ENCODE peak calls at places on chromosomes 4 and X, in five cellular contexts. One of them, this sample, is unnamed.

GRCh38 chr4:8163436-8164193 is 5.0 kb upstream of the ABLIM2 start:
- DNase-seq in NT2/D1: no peak
- DNase-seq in GM12878: no peak
- DNase-seq in HepG2: no peak
- DNase-seq in H1: no peak
- DNase-seq in this sample: no peak

GRCh38 chrX:150704030-150704613 is 10.9 kb downstream of the MTMR1 start:
- DNase-seq in NT2/D1: no peak
- DNase-seq in GM12878: no peak
- DNase-seq in HepG2: no peak
- DNase-seq in H1: no peak
- DNase-seq in this sample: no peak

GRCh38 chrX:66150188-66150587 is 13.9 kb upstream of the HEPH start:
- DNase-seq in NT2/D1: no peak
- DNase-seq in GM12878: no peak
- DNase-seq in HepG2: no peak
- DNase-seq in H1: no peak
- DNase-seq in this sample: no peak

GRCh38 chr4:9762823-9763475 is 18.5 kb upstream of the DRD5 start:
- DNase-seq in NT2/D1: peak
- DNase-seq in GM12878: peak
- DNase-seq in HepG2: peak
- DNase-seq in H1: peak
- DNase-seq in this sample: peak

GRCh38 chrX:30822068-30822671 is 66.9 kb downstream of the TAB3 start:
- DNase-seq in NT2/D1: no peak
- DNase-seq in GM12878: peak
- DNase-seq in HepG2: peak
- DNase-seq in H1: no peak
- DNase-seq in this sample: no peak

GRCh38 chr4:185782523-185782922 is 29.5 kb downstream of the SORBS2 start:
- DNase-seq in NT2/D1: no peak
- DNase-seq in GM12878: no peak
- DNase-seq in HepG2: peak
- DNase-seq in H1: no peak
- DNase-seq in this sample: no peak

GRCh38 chrX:133307637-133308485 is 89.7 kb upstream of the TFDP3 start:
- DNase-seq in NT2/D1: peak
- DNase-seq in GM12878: no peak
- DNase-seq in HepG2: no peak
- DNase-seq in H1: peak
- DNase-seq in this sample: no peak

GRCh38 chr4:168634276-168634802 is 137.5 kb downstream of the PALLD start:
- DNase-seq in NT2/D1: no peak
- DNase-seq in GM12878: no peak
- DNase-seq in HepG2: no peak
- DNase-seq in H1: no peak
- DNase-seq in this sample: peak

GRCh38 chr4:119103263-119103662 is 32.4 kb upstream of the MYOZ2 start:
- DNase-seq in NT2/D1: no peak
- DNase-seq in GM12878: no peak
- DNase-seq in HepG2: peak
- DNase-seq in H1: no peak
- DNase-seq in this sample: no peak

GRCh38 chr4:2009651-2010233 is 968 bp upstream of the NELFA start:
- DNase-seq in NT2/D1: peak
- DNase-seq in GM12878: no peak
- DNase-seq in HepG2: peak
- DNase-seq in H1: no peak
- DNase-seq in this sample: peak

GRCh38 chr4:138911903-138912713 is 103.5 kb upstream of the NOCT start:
- DNase-seq in NT2/D1: no peak
- DNase-seq in GM12878: no peak
- DNase-seq in HepG2: no peak
- DNase-seq in H1: no peak
- DNase-seq in this sample: no peak

GRCh38 chr4:52234539-52235174 is 183.6 kb downstream of the SPATA18 start:
- DNase-seq in NT2/D1: peak
- DNase-seq in GM12878: no peak
- DNase-seq in HepG2: peak
- DNase-seq in H1: no peak
- DNase-seq in this sample: peak

GRCh38 chrX:68534696-68535095 is 35.8 kb downstream of the YIPF6 start:
- DNase-seq in NT2/D1: no peak
- DNase-seq in GM12878: no peak
- DNase-seq in HepG2: no peak
- DNase-seq in H1: no peak
- DNase-seq in this sample: no peak

GRCh38 chr4:16524911-16525574 is 298.8 kb upstream of the TAPT1 start:
- DNase-seq in NT2/D1: no peak
- DNase-seq in GM12878: no peak
- DNase-seq in HepG2: no peak
- DNase-seq in H1: no peak
- DNase-seq in this sample: no peak

GRCh38 chr4:37948542-37948941 is 11.7 kb upstream of the PTTG2 start:
- DNase-seq in NT2/D1: no peak
- DNase-seq in GM12878: peak
- DNase-seq in HepG2: no peak
- DNase-seq in H1: no peak
- DNase-seq in this sample: no peak

GRCh38 chr4:121564840-121565375 is 131.9 kb downstream of the ANXA5 start:
- DNase-seq in NT2/D1: no peak
- DNase-seq in GM12878: no peak
- DNase-seq in HepG2: no peak
- DNase-seq in H1: no peak
- DNase-seq in this sample: no peak

GRCh38 chrX:136196691-136197155 is 49.4 kb downstream of the FHL1 start:
- DNase-seq in NT2/D1: no peak
- DNase-seq in GM12878: no peak
- DNase-seq in HepG2: no peak
- DNase-seq in H1: no peak
- DNase-seq in this sample: no peak

GRCh38 chr4:100016191-100016590 is 66.1 kb upstream of the H2AZ1 start:
- DNase-seq in NT2/D1: no peak
- DNase-seq in GM12878: no peak
- DNase-seq in HepG2: no peak
- DNase-seq in H1: no peak
- DNase-seq in this sample: no peak

GRCh38 chr4:8688041-8688907 is 95.7 kb downstream of the CPZ start:
- DNase-seq in NT2/D1: peak
- DNase-seq in GM12878: no peak
- DNase-seq in HepG2: no peak
- DNase-seq in H1: peak
- DNase-seq in this sample: peak

GRCh38 chr4:17662694-17663093 is 48.3 kb downstream of the MED28 start:
- DNase-seq in NT2/D1: no peak
- DNase-seq in GM12878: no peak
- DNase-seq in HepG2: no peak
- DNase-seq in H1: no peak
- DNase-seq in this sample: no peak

GRCh38 chrX:137031517-137032377 is 2.0 kb downstream of the GPR101 start:
- DNase-seq in NT2/D1: no peak
- DNase-seq in GM12878: peak
- DNase-seq in HepG2: no peak
- DNase-seq in H1: no peak
- DNase-seq in this sample: peak

GRCh38 chrX:4944767-4945166 is 1231.3 kb upstream of the PRKX start:
- DNase-seq in NT2/D1: no peak
- DNase-seq in GM12878: no peak
- DNase-seq in HepG2: no peak
- DNase-seq in H1: no peak
- DNase-seq in this sample: no peak
- TF ChIP-seq SUZ12 in NT2/D1: no peak
- TF ChIP-seq SUZ12 in GM12878: no peak
- TF ChIP-seq SUZ12 in HepG2: no peak
- TF ChIP-seq SUZ12 in H1: no peak
- TF ChIP-seq SUZ12 in this sample: no peak

DNA sequence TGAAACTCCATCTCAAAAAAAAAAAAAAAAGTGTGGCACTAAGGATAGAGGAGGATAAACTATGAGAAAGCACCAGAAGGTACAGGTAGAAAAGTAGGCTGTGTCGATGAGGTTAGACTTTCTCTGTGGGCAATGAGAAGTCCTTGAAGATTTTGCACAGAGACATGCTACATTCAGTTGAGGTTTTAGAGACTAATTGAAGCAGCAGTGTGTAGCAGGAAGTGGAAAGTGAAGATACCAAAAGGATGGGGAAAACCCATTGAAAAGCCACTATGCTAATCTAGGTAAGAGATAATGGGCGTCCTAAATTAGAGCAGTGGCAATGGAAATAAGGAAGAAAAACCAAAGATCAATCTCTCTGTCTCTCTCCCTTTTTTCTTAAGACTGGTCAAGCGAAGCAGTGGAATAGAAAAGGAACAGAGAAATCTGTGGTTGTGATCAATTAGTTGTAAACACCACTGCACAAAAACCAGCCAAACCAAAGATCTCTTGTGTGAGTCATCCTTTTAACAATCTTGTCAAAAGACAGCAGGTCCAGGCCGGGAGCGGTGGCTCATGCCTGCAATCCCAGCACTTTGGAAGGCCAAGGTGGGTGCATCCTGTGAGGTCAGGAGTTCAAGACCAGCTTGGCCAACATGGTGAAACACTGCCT is 3.5 kb downstream of the SPINK2 start:
- DNase-seq in NT2/D1: no peak
- DNase-seq in GM12878: peak
- DNase-seq in HepG2: no peak
- DNase-seq in H1: no peak
- DNase-seq in this sample: no peak
- TF ChIP-seq SUZ12 in NT2/D1: no peak
- TF ChIP-seq SUZ12 in GM12878: no peak
- TF ChIP-seq SUZ12 in HepG2: no peak
- TF ChIP-seq SUZ12 in H1: no peak
- TF ChIP-seq SUZ12 in this sample: no peak

DNA sequence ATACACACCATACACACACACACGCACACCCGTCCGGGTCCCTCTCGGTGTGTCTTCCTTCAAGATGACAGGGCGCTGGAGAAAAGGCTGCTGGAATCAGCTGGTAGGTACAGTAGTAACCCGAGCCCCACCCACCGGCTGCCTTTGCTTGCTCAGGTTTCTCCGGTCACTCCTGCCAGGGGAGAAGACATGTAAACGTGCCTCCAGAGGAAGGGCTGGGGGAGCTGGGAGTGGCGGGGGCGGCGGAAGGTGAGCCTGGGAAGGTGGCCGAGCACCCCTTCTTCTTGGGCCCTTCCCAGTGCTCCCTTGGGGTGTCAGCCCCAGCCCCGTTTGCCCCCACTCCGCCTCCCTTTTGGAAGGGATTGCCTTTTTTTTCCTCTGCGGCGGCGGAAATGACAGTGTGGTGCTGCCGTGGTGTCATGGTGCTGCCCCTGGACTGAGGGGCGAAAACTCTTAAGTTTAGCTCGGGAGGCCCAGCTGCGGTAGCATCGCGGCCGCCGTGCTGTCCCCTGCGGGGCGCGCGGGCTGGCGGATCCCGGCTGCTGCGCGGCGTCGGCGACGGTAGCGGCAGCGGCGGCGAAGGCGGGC is at the start of gene MID2:
- DNase-seq in NT2/D1: no peak
- DNase-seq in GM12878: no peak
- DNase-seq in HepG2: no peak
- DNase-seq in H1: no peak
- DNase-seq in this sample: peak
- TF ChIP-seq SUZ12 in NT2/D1: no peak
- TF ChIP-seq SUZ12 in GM12878: no peak
- TF ChIP-seq SUZ12 in HepG2: no peak
- TF ChIP-seq SUZ12 in H1: no peak
- TF ChIP-seq SUZ12 in this sample: no peak

DNA sequence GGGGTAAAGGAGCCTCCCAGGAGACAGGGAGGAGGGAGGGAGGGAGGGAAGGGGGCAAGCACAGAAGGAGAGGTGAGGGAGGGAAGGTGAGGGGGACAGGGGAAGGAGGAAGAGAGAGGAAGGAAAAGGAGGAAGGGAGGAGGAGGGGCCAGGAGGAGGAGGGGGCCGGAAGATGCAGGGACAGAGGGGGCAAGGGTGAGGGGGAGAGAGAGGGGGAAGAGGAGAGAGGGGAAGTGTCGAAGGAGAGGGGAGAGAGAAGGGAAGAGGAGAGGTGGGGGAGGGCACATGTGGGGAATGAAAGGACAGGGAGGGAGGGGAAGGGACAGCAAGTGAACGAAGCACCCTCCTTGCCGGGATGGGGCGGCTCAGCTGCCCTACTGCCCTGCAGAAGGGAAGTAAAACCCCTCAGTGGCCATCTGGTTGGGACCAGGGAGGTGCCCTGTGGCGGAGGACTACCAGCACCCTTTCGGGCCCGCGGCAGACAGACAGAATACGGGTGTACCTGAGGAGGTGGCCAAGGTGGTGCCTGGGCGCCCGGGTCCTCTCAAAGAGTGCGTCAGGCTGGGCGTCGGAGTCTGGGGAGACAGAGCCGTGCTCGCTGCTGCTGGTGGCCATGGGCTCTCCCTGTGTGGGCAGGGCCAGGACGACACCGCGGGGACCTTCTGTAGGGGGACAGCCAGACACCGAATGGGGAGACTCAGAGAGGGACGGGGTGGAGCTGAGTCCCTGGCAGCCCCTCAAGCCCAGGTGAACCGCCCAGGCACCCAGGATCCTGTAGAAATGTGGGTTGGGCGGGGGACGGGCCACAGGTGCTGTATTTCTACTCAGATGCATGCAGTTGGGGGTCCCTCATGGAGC is 29.5 kb downstream of the PDHA1 start:
- DNase-seq in NT2/D1: no peak
- DNase-seq in GM12878: no peak
- DNase-seq in HepG2: no peak
- DNase-seq in H1: no peak
- DNase-seq in this sample: no peak
- TF ChIP-seq SUZ12 in NT2/D1: no peak
- TF ChIP-seq SUZ12 in GM12878: no peak
- TF ChIP-seq SUZ12 in HepG2: no peak
- TF ChIP-seq SUZ12 in H1: no peak
- TF ChIP-seq SUZ12 in this sample: no peak

DNA sequence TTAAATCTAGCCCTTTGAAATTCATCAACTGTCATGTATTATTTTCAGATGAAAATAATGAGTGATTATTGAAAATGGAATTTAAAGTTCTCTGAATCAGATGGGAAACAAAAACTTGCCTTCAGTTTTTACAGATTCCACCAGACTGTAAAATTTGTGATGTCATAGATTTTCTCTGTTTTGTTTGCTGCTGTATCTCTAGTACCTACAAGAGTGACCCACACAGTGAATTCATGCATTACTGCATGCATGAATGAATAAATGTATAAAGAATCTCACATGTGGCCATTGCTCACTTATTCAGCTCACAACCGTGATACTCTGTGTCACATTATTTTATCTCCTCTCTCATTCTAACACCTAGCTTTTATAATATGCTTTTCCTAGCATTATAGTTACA is 532.2 kb upstream of the AGA start:
- DNase-seq in NT2/D1: no peak
- DNase-seq in GM12878: no peak
- DNase-seq in HepG2: no peak
- DNase-seq in H1: no peak
- DNase-seq in this sample: no peak
- TF ChIP-seq SUZ12 in NT2/D1: no peak
- TF ChIP-seq SUZ12 in GM12878: no peak
- TF ChIP-seq SUZ12 in HepG2: no peak
- TF ChIP-seq SUZ12 in H1: no peak
- TF ChIP-seq SUZ12 in this sample: no peak